ENCODE peak calls at places on chromosomes 5 and 9, in six cellular contexts. P, U, V, N, D and K are unnamed samples.

GRCh38 chr5:153749941-153750340 is 259.5 kb downstream of the GRIA1 start:
- DNase-seq in N (no peak), U (no peak), P (no peak), D (no peak), V (no peak), K (no peak)

GRCh38 chr9:79201641-79202040 is 370.1 kb upstream of the TLE4 start:
- DNase-seq in U (no peak), V (no peak), D (no peak), N (no peak), P (no peak), K (no peak)

GRCh38 chr9:127783644-127784043 is 2.2 kb upstream of the CDK9 start:
- DNase-seq in U (no peak), D (no peak), N (no peak), V (no peak), P (peak; percentile 34), K (peak; percentile 94)

GRCh38 chr5:19886123-19886921 is 101.7 kb downstream of the CDH18 start:
- DNase-seq in N (no peak), V (no peak), U (no peak), D (no peak), P (no peak), K (no peak)

GRCh38 chr5:9046756-9047481 is 499.0 kb downstream of the SEMA5A start:
- DNase-seq in N (no peak), D (no peak), P (no peak), U (no peak), V (no peak), K (no peak)

GRCh38 chr5:1101991-1102713 is 9.7 kb downstream of the SLC12A7 start:
- DNase-seq in V (no peak), D (no peak), N (no peak), P (no peak), U (no peak), K (no peak)

GRCh38 chr9:136614372-136614922 is 48.3 kb upstream of the EGFL7 start:
- DNase-seq in D (no peak), P (no peak), U (no peak), V (no peak), N (no peak), K (no peak)

GRCh38 chr5:112703866-112704820 is 33.5 kb upstream of the APC start:
- DNase-seq in D (no peak), U (no peak), N (no peak), V (no peak), P (no peak), K (no peak)

GRCh38 chr9:75198436-75198835 is 110.1 kb downstream of the OSTF1 start:
- DNase-seq in U (no peak), D (no peak), P (no peak), N (no peak), V (no peak), K (no peak)

GRCh38 chr5:138611295-138612220 is 36.4 kb upstream of the HSPA9 start:
- DNase-seq in U (no peak), D (peak; percentile 4), P (no peak), N (no peak), V (no peak), K (no peak)

GRCh38 chr9:19201899-19202891 is 28.3 kb upstream of the DENND4C start:
- DNase-seq in V (no peak), N (no peak), P (no peak), U (no peak), D (no peak), K (no peak)

GRCh38 chr5:142422426-142422825 is 97.6 kb upstream of the SPRY4 start:
- DNase-seq in P (no peak), U (no peak), V (no peak), N (no peak), D (no peak), K (no peak)

GRCh38 chr5:151255621-151256286 is 2.8 kb downstream of the GM2A start:
- DNase-seq in U (no peak), V (peak; percentile 77), N (no peak), D (no peak), P (peak; percentile 89), K (peak; percentile 64)

GRCh38 chr5:172288465-172288864 is 4.9 kb upstream of the UBTD2 start:
- DNase-seq in P (no peak), U (no peak), V (no peak), N (no peak), D (no peak), K (no peak)

GRCh38 chr5:123089971-123090640 is 1.1 kb downstream of the PRDM6 start:
- DNase-seq in P (no peak), V (no peak), D (no peak), N (no peak), U (no peak), K (peak; percentile 66)

GRCh38 chr5:132411382-132411925 is 41.9 kb downstream of the SLC22A5 start:
- DNase-seq in V (no peak), D (peak; percentile 29), P (no peak), U (no peak), N (no peak), K (no peak)

GRCh38 chr5:176590035-176590729 is 19.8 kb downstream of the GPRIN1 start:
- DNase-seq in N (no peak), V (no peak), D (no peak), P (no peak), U (no peak), K (no peak)